ENCODE peak calls at places on chromosomes 1 and 21, in six cellular contexts. A, L, C, X, H and F are unnamed samples.

GRCh38 chr1:7684861-7685635 is 86.0 kb upstream of the VAMP3 start:
- DNase-seq in A (no peak), X (no peak), L (no peak), H (no peak), C (no peak), F (no peak)

GRCh38 chr1:119680193-119680592 is 31.5 kb upstream of the PHGDH start:
- DNase-seq in A (no peak), L (no peak), C (no peak), X (no peak), H (no peak), F (no peak)

GRCh38 chr1:9996624-9997582 is at the start of gene RBP7:
- DNase-seq in L (no peak), X (peak; percentile 10), A (peak; percentile 36), H (no peak), C (no peak), F (peak; percentile 21)

GRCh38 chr1:80083892-80084291 is 1077.4 kb upstream of the ADGRL4 start:
- DNase-seq in X (no peak), H (no peak), C (no peak), A (no peak), L (no peak), F (peak; percentile 17)

GRCh38 chr1:208606976-208607375 is 362.8 kb upstream of the PLXNA2 start:
- DNase-seq in L (no peak), H (no peak), A (no peak), X (no peak), C (no peak), F (no peak)

GRCh38 chr1:64745181-64745985 is 508 bp downstream of the RAVER2 start:
- DNase-seq in H (no peak), L (no peak), C (no peak), A (peak; percentile 16), X (peak; percentile 53), F (peak; percentile 40)

GRCh38 chr1:158095737-158096335 is 84.9 kb upstream of the CD1D start:
- DNase-seq in L (no peak), H (peak; percentile 17), C (no peak), X (peak; percentile 29), A (no peak), F (peak; percentile 32)

GRCh38 chr1:45621501-45621836 is 2.4 kb downstream of the CCDC17 start:
- DNase-seq in X (no peak), H (no peak), L (no peak), A (no peak), C (no peak), F (no peak)

GRCh38 chr1:204549313-204549712 is 33.1 kb downstream of the MDM4 start:
- DNase-seq in H (no peak), X (no peak), C (no peak), L (no peak), A (no peak), F (no peak)

GRCh38 chr1:220432408-220432807 is 95.5 kb upstream of the MARK1 start:
- DNase-seq in A (no peak), H (no peak), X (no peak), C (no peak), L (no peak), F (peak; percentile 56)

GRCh38 chr1:224181453-224181810 is 1.6 kb upstream of the DEGS1 start:
- DNase-seq in L (no peak), H (no peak), A (no peak), C (no peak), X (no peak), F (no peak)

GRCh38 chr1:208652300-208653160 is 408.3 kb upstream of the PLXNA2 start:
- DNase-seq in H (peak; percentile 66), L (peak; percentile 5), C (no peak), X (peak; percentile 53), A (peak; percentile 20), F (peak; percentile 73)

GRCh38 chr1:231068772-231069171 is 28.7 kb upstream of the FAM89A start:
- DNase-seq in A (no peak), H (no peak), C (no peak), L (no peak), X (no peak), F (no peak)

GRCh38 chr1:170674239-170674638 is 10.3 kb downstream of the PRRX1 start:
- DNase-seq in A (no peak), L (no peak), X (no peak), H (peak; percentile 62), C (no peak), F (no peak)

GRCh38 chr1:64499966-64500365 is 30.0 kb downstream of the CACHD1 start:
- DNase-seq in C (no peak), X (no peak), H (no peak), A (no peak), L (no peak), F (peak; percentile 48)

GRCh38 chr1:108561731-108562326 is 1.9 kb downstream of the EEIG2 start:
- DNase-seq in X (peak; percentile 92), H (no peak), C (no peak), L (no peak), A (peak; percentile 38), F (peak; percentile 52)

GRCh38 chr1:33641099-33641830 is 168.8 kb downstream of the ZSCAN20 start:
- DNase-seq in C (no peak), H (peak; percentile 14), X (no peak), A (no peak), L (no peak), F (peak; percentile 52)

GRCh38 chr1:109467301-109467777 is 993 bp downstream of the SYPL2 start:
- DNase-seq in A (no peak), H (no peak), C (no peak), X (no peak), L (no peak), F (no peak)

GRCh38 chr21:26840912-26841311 is 4.3 kb downstream of the ADAMTS1 start:
- DNase-seq in L (no peak), C (no peak), H (peak; percentile 76), X (no peak), A (peak; percentile 57), F (peak; percentile 92)

GRCh38 chr1:151718011-151718431 is 1.4 kb upstream of the CELF3 start:
- DNase-seq in A (peak; percentile 37), L (no peak), X (no peak), C (no peak), H (no peak), F (peak; percentile 35)

GRCh38 chr1:147892731-147893214 is 9.8 kb upstream of the GJA8 start:
- DNase-seq in A (no peak), L (no peak), X (no peak), H (peak; percentile 64), C (no peak), F (peak; percentile 51)

GRCh38 chr1:1052003-1052840 is 21.9 kb downstream of the RNF223 start:
- DNase-seq in A (no peak), H (no peak), C (no peak), L (no peak), X (no peak), F (no peak)

GRCh38 chr21:30320215-30320614 is at the start of gene KRTAP26-1:
- DNase-seq in A (no peak), X (no peak), L (no peak), H (no peak), C (no peak), F (no peak)

GRCh38 chr21:29300547-29301138 is 1.9 kb downstream of the BACH1 start:
- DNase-seq in H (peak; percentile 56), C (no peak), A (no peak), L (no peak), X (no peak), F (no peak)

GRCh38 chr21:29302340-29302991 is 3.7 kb downstream of the BACH1 start:
- DNase-seq in H (peak; percentile 34), X (no peak), L (no peak), A (no peak), C (no peak), F (peak; percentile 32)

GRCh38 chr21:29299906-29300546 is 1.3 kb downstream of the BACH1 start:
- DNase-seq in C (no peak), X (peak; percentile 57), L (peak; percentile 92), A (peak; percentile 48), H (peak; percentile 97), F (peak; percentile 98)

GRCh38 chr21:29303301-29303700 is 4.6 kb downstream of the BACH1 start:
- DNase-seq in L (no peak), A (no peak), C (no peak), X (no peak), H (no peak), F (no peak)

DNA sequence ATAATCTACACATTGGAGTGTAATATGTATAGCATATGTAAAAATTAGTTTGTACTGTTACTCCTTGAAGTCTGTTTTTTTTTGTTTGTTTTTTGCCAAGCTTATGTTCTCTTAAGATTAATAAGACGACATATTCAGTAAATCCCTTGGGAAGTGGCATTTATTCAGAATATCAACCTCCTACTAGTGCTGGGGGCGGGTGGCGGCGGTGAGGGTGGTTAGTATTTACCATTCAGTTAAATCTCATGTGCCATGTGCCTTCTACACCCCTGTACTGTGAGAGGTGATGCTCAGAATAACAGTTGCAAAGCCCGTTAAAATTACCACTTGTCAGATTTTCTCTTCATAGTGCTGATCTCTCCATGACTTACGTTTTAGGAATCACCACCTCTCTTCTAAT is 3.0 kb downstream of the BACH1 start:
- DNase-seq in C (no peak), H (no peak), L (no peak), A (no peak), X (no peak), F (no peak)
- H3K4me3 ChIP-seq in C (peak overlapping the region; percentile 77), H (peak overlapping the region; percentile 96), L (peak overlapping the region; percentile 61), A (peak overlapping the region; percentile 85), X (peak overlapping the region; percentile 63), F (no peak overlapping the region)

GRCh38 chr1:63350320-63350719 is 17.1 kb upstream of the ALG6 start:
- DNase-seq in L (no peak), H (no peak), A (no peak), X (no peak), C (no peak), F (no peak)
- H3K27me3 ChIP-seq in L (no peaks in the 10 kb centered on the region), H (peaks cover 17% of the 10 kb centered on the region), A (peaks cover 79% of the 10 kb centered on the region), X (peaks cover 57% of the 10 kb centered on the region), C (peaks cover 26% of the 10 kb centered on the region), F (peaks cover 2% of the 10 kb centered on the region)

GRCh38 chr1:210201671-210202070 is 30.9 kb upstream of the SERTAD4 start:
- DNase-seq in L (no peak), X (no peak), H (peak; percentile 27), A (no peak), C (no peak), F (no peak)

GRCh38 chr1:210195635-210196160 is 36.9 kb upstream of the SERTAD4 start:
- DNase-seq in C (no peak), X (no peak), H (no peak), A (no peak), L (no peak), F (no peak)

GRCh38 chr1:210198840-210199239 is 33.8 kb upstream of the SERTAD4 start:
- DNase-seq in X (no peak), C (no peak), L (no peak), A (no peak), H (no peak), F (no peak)

DNA sequence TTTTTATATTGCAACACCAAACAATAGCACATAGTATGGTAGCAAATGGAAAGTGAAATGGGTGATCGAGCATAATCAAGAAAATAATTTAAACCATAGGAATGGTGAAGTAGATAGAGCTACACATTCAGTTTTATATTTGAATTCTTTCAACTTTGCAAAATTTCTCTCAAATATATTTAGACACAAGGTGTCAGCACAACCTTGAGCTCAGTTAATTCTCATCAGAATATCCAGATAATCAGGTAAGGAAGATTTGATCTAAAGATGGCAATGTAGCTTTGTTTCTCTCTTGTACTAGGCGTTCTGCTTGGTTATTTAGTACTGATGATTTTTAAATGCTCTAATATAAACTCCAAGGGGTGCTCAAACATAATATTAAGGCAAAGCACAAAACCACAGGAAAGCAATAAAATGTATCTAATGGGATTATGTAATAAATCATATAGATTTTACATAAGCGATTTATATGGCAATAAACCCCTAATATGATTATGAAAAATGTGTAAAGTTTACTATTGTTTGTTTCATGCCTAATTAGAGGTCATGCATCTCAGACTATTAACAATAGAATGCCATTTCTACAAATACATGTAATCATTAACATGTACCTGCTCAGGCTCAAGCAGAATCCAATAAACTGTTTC is 32.4 kb upstream of the SERTAD4 start:
- DNase-seq in C (no peak), L (no peak), A (no peak), X (no peak), H (no peak), F (peak; percentile 13)
- TF ChIP-seq CTCF in C (peak; percentile 31), L (no peak), A (peak; percentile 45), X (peak; percentile 28), H (no peak), F (no peak)

GRCh38 chr1:25022361-25023189 is 92.5 kb upstream of the RUNX3 start:
- DNase-seq in L (no peak), H (peak; percentile 96), X (peak; percentile 88), C (no peak), A (peak; percentile 46), F (peak; percentile 63)
- H3K4me3 ChIP-seq in L (no peak overlapping the region), H (no peak overlapping the region), X (no peak overlapping the region), C (no peak overlapping the region), A (no peak overlapping the region), F (no peak overlapping the region)